ENCODE peak calls at places on chromosomes 12 and 14, in four cellular contexts. V is heart left ventricle, Q is dorsolateral prefrontal cortex, D is Panc1. S is an unnamed sample.

GRCh38 chr12:77049767-77050353 is 15.5 kb downstream of the E2F7 start:
- DNase-seq in V (no peak), Q (no peak), D (no peak), S (peak)

GRCh38 chr14:87152701-87153100 is 840.3 kb downstream of the GALC start:
- DNase-seq in V (no peak), Q (no peak), D (no peak), S (no peak)

GRCh38 chr14:56487761-56488160 is 91.8 kb upstream of the TMEM260 start:
- DNase-seq in V (no peak), Q (no peak), D (no peak), S (no peak)

GRCh38 chr12:117363953-117364486 is 2.6 kb upstream of the NOS1 start:
- DNase-seq in V (no peak), Q (no peak), D (no peak), S (no peak)

GRCh38 chr12:89949457-89950195 is 241.0 kb upstream of the ATP2B1 start:
- DNase-seq in V (no peak), Q (no peak), D (peak), S (no peak)

GRCh38 chr14:91284146-91284790 is 39.8 kb upstream of the GPR68 start:
- DNase-seq in V (no peak), Q (no peak), D (no peak), S (peak)

GRCh38 chr14:21258889-21259787 is 10.1 kb downstream of the HNRNPC start:
- DNase-seq in V (no peak), Q (no peak), D (no peak), S (no peak)

GRCh38 chr12:97414855-97415254 is 47.7 kb upstream of the RMST start:
- DNase-seq in V (no peak), Q (no peak), D (no peak), S (no peak)

GRCh38 chr12:85805654-85806053 is 30.6 kb downstream of the RASSF9 start:
- DNase-seq in V (no peak), Q (no peak), D (no peak), S (no peak)

GRCh38 chr12:63206908-63207307 is 55.9 kb upstream of the AVPR1A start:
- DNase-seq in V (no peak), Q (no peak), D (no peak), S (no peak)

GRCh38 chr12:65232490-65233077 is 45.9 kb upstream of the MSRB3 start:
- DNase-seq in V (no peak), Q (no peak), D (no peak), S (no peak)

GRCh38 chr12:128675576-128675975 is 148.2 kb downstream of the SLC15A4 start:
- DNase-seq in V (no peak), Q (no peak), D (no peak), S (no peak)

GRCh38 chr14:94123296-94123695 is 6.1 kb downstream of the IFI27L2 start:
- DNase-seq in V (no peak), Q (peak), D (no peak), S (no peak)

GRCh38 chr12:701896-702539 is 38.8 kb upstream of the NINJ2 start:
- DNase-seq in V (no peak), Q (peak), D (no peak), S (no peak)

DNA sequence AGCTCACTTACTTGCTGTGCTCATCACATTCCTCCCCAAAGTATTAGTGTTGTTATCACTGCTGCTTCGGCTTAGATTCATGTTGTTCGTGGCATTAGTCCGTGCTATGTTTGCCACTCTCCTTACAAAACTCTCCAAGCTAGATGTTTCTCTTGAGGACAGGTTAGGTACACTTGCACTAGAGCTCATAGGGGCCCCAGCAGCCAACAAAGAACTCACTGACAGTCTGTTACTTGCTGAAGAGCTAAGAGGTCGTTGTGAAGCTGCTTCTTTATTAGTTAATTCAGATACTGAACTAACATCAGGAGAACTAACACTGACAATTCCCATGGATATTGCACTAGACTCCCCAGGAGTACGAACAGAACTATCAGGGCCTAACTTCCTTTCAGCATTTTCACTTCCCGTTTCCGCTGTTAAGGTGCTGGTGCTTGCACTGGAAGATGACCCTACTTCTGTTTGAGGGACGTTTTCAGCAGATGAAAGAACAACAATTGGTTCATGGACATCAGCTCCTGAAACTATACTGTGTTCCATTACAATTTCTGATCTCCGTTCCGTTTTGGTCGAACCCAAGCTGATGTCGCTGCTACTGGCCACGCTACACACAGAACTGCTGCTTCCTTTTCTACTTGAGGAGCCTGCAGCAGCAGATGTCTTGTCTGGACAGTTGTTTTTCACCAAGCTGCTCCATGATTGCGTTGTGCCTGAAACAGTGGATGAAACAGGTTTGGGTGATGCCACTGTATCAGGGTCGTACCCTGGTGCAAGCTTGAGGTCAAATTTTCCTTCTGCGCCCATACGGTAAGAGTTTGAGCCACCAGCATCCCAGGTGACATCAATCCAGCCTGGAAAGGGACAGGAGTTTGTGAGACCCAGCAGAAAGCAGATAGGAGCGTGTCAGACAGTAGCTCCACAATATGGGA is 78.7 kb downstream of the HECTD1 start:
- DNase-seq in V (no peak), Q (no peak), D (no peak), S (no peak)
- H3K27ac ChIP-seq in V (no peak), Q (no peak), D (no peak), S (no peak)

GRCh38 chr14:52729585-52729924 is 411 bp upstream of the STYX start:
- DNase-seq in V (no peak), Q (no peak), D (no peak), S (no peak)
- H3K4me3 ChIP-seq in V (no peak), Q (peak), D (peak), S (peak)

GRCh38 chr14:104026024-104026423 is 59.5 kb upstream of the ASPG start:
- DNase-seq in V (no peak), Q (no peak), D (no peak), S (no peak)
- TF ChIP-seq CTCF in V (no peak), Q (no peak), D (no peak), S (no peak)

GRCh38 chr12:93181396-93181965 is 196.2 kb upstream of the NUDT4 start:
- DNase-seq in V (no peak), Q (no peak), D (no peak), S (no peak)
- H3K27ac ChIP-seq in V (no peak), Q (no peak), D (no peak), S (no peak)

GRCh38 chr14:64217318-64217717 is 76.9 kb downstream of the ESR2 start:
- DNase-seq in V (no peak), Q (no peak), D (no peak), S (no peak)

GRCh38 chr14:64215978-64216377 is 78.2 kb downstream of the ESR2 start:
- DNase-seq in V (no peak), Q (no peak), D (no peak), S (no peak)

GRCh38 chr14:64220056-64220455 is 74.1 kb downstream of the ESR2 start:
- DNase-seq in V (no peak), Q (no peak), D (no peak), S (no peak)

GRCh38 chr14:64218344-64219240 is 75.6 kb downstream of the ESR2 start:
- DNase-seq in V (no peak), Q (no peak), D (no peak), S (no peak)

DNA sequence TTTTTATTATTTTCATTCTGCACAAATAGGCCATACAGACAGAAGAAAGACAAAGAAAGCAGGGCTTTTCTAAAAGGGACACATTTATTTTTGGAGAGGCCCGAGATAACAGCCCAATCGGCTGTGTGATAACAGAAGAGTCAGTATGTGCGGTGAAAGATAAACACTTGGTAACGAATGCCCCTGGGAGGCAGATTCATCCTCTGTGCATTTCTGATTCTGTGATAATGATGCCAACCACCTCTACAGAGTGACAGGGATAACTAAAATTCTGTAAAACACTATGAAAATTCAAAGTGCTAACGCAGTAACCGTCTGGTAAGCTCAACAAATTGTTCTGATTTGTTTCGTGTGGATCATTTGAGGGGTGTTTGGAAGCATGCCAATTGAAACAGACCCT is 76.4 kb downstream of the ESR2 start:
- DNase-seq in V (no peak), Q (no peak), D (no peak), S (no peak)
- H3K4me3 ChIP-seq in V (no peak), Q (no peak), D (no peak), S (no peak)

GRCh38 chr12:52413787-52414345 is 7.7 kb upstream of the KRT82 start:
- DNase-seq in V (no peak), Q (no peak), D (no peak), S (no peak)
- TF ChIP-seq CTCF in V (no peak), Q (no peak), D (no peak), S (no peak)

GRCh38 chr12:116135209-116135930 is 142.1 kb downstream of the MED13L start:
- DNase-seq in V (no peak), Q (no peak), D (no peak), S (no peak)
- H3K27ac ChIP-seq in V (no peak), Q (no peak), D (peak), S (peak)